ENCODE peak calls at places on chromosomes 3 and 15, in four cellular contexts. W is HepG2, L is K562, E is A549. O is an unnamed sample.

GRCh38 chr15:86879250-86880229 is 799.9 kb downstream of the AGBL1 start:
- DNase-seq in W (no peak), L (no peak), E (no peak), O (no peak)

GRCh38 chr3:123405936-123406510 is 42.9 kb downstream of the ADCY5 start:
- DNase-seq in W (no peak), L (no peak), E (no peak), O (no peak)

GRCh38 chr3:47611577-47611976 is 32.9 kb upstream of the CSPG5 start:
- DNase-seq in W (no peak), L (no peak), E (no peak), O (no peak)

GRCh38 chr3:196620228-196620627 is 19.3 kb upstream of the NRROS start:
- DNase-seq in W (no peak), L (peak), E (no peak), O (no peak)

GRCh38 chr15:88606437-88606794 is 14.7 kb upstream of the AEN start:
- DNase-seq in W (no peak), L (no peak), E (no peak), O (no peak)

GRCh38 chr3:119636194-119636593 is 24.2 kb downstream of the POPDC2 start:
- DNase-seq in W (no peak), L (no peak), E (no peak), O (no peak)

GRCh38 chr3:79247367-79248103 is 520.3 kb downstream of the ROBO1 start:
- DNase-seq in W (no peak), L (no peak), E (no peak), O (no peak)

GRCh38 chr15:95874625-95875024 is 455.9 kb upstream of the NR2F2 start:
- DNase-seq in W (no peak), L (no peak), E (no peak), O (no peak)

GRCh38 chr3:61663728-61664492 is 102.5 kb downstream of the PTPRG start:
- DNase-seq in W (no peak), L (no peak), E (peak), O (no peak)

GRCh38 chr3:44981751-44982150 is 5.7 kb downstream of the EXOSC7 start:
- DNase-seq in W (no peak), L (no peak), E (no peak), O (no peak)

GRCh38 chr3:12452361-12453330 is 31.6 kb upstream of the TSEN2 start:
- DNase-seq in W (peak), L (no peak), E (no peak), O (no peak)

GRCh38 chr3:185656321-185656840 is 70.3 kb downstream of the SENP2 start:
- DNase-seq in W (no peak), L (no peak), E (no peak), O (no peak)

GRCh38 chr15:40279437-40280141 is 3.3 kb downstream of the ANKRD63 start:
- DNase-seq in W (peak), L (peak), E (peak), O (no peak)

GRCh38 chr3:174062923-174063322 is 665.4 kb downstream of the NLGN1 start:
- DNase-seq in W (no peak), L (no peak), E (no peak), O (no peak)

GRCh38 chr3:14780927-14781507 is 37.7 kb upstream of the FGD5 start:
- DNase-seq in W (peak), L (peak), E (peak), O (peak)

GRCh38 chr3:149080699-149081091 is 5.6 kb downstream of the HLTF start:
- DNase-seq in W (no peak), L (no peak), E (no peak), O (no peak)

GRCh38 chr3:73349657-73350056 is 275.1 kb downstream of the PDZRN3 start:
- DNase-seq in W (no peak), L (no peak), E (no peak), O (no peak)

GRCh38 chr15:101269479-101270223 is 7.6 kb downstream of the SELENOS start:
- DNase-seq in W (no peak), L (peak), E (peak), O (no peak)

GRCh38 chr3:52456169-52456799 is 880 bp downstream of the NISCH start:
- DNase-seq in W (no peak), L (peak), E (no peak), O (no peak)

GRCh38 chr15:31352911-31353811 is 26.5 kb downstream of the KLF13 start:
- DNase-seq in W (no peak), L (peak), E (no peak), O (peak)

GRCh38 chr15:84835661-84836384 is 18.7 kb downstream of the ALPK3 start:
- DNase-seq in W (no peak), L (no peak), E (no peak), O (no peak)

GRCh38 chr3:9251055-9251786 is 1.8 kb upstream of the SRGAP3 start:
- DNase-seq in W (no peak), L (no peak), E (no peak), O (no peak)

GRCh38 chr3:125042725-125043406 is 12.9 kb downstream of the HEG1 start:
- DNase-seq in W (no peak), L (no peak), E (no peak), O (no peak)

GRCh38 chr3:140204271-140204984 is 269.4 kb downstream of the CLSTN2 start:
- DNase-seq in W (no peak), L (no peak), E (no peak), O (no peak)

GRCh38 chr3:170714151-170714550 is 128.3 kb upstream of the SLC7A14 start:
- DNase-seq in W (no peak), L (no peak), E (no peak), O (no peak)

GRCh38 chr15:37995461-37996347 is 61.3 kb downstream of the TMCO5A start:
- DNase-seq in W (peak), L (no peak), E (peak), O (peak)

GRCh38 chr3:187921391-187921790 is 176.1 kb upstream of the BCL6 start:
- DNase-seq in W (no peak), L (no peak), E (no peak), O (no peak)

GRCh38 chr3:38150780-38151528 is 12.5 kb downstream of the MYD88 start:
- DNase-seq in W (no peak), L (peak), E (no peak), O (no peak)

GRCh38 chr3:193830791-193831191 is 237.8 kb downstream of the OPA1 start:
- DNase-seq in W (no peak), L (no peak), E (no peak), O (no peak)

GRCh38 chr3:60979861-60980739 is 271.2 kb downstream of the FHIT start:
- DNase-seq in W (no peak), L (no peak), E (no peak), O (no peak)

GRCh38 chr3:66428733-66429132 is 72.1 kb downstream of the LRIG1 start:
- DNase-seq in W (no peak), L (no peak), E (peak), O (no peak)

GRCh38 chr3:18789734-18790133 is 358.6 kb upstream of the KCNH8 start:
- DNase-seq in W (no peak), L (no peak), E (no peak), O (no peak)
- TF ChIP-seq HDAC2 in W (no peak), L (no peak), E (no peak), O (no peak)

GRCh38 chr3:17740703-17741102 is 1.7 kb downstream of the TBC1D5 start:
- DNase-seq in W (peak), L (no peak), E (peak), O (no peak)
- TF ChIP-seq HDAC2 in W (peak), L (no peak), E (no peak), O (no peak)

GRCh38 chr3:180571831-180572578 is 30.0 kb upstream of the TTC14 start:
- DNase-seq in W (no peak), L (no peak), E (no peak), O (no peak)
- TF ChIP-seq HDAC2 in W (no peak), L (no peak), E (no peak), O (no peak)

DNA sequence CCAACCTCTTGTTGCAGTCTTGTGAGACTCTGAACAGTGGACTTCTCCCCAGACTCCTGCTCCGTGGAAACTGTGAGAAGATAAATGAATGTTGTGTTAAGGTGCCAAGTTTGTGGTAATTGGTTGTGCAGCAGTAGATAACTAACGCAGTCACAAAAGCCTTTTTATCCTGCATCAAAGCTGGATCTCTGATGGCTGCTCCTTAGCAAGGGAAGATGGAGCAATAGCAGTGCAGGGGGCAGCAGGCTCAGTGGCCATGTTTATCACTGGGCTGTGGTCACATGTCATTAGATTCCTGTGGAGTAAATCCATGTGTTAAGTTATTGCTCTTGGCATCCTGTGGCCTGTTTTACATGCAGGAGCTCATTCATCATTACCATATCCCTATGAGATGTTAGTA is 13.5 kb downstream of the CMTM7 start:
- DNase-seq in W (no peak), L (no peak), E (no peak), O (no peak)
- TF ChIP-seq HDAC2 in W (no peak), L (no peak), E (no peak), O (no peak)

O was measured in GM12878.